ENCODE peak calls at places on chromosomes 12 and 14, in ten cellular contexts. C, H, S, Z, O, V, Y, P, N and W are unnamed samples.
A peak's percentile ranks its signal among the peaks of the same experiment; 100 is the strongest.

GRCh38 chr12:52156757-52157565 is 34.9 kb downstream of the KRT80 start:
- DNase-seq in C (peak; percentile 86), H (peak; percentile 84), P (peak; percentile 86), V (peak; percentile 87), Z (peak; percentile 42), N (peak; percentile 95), O (peak; percentile 89), Y (no peak), S (peak; percentile 86), W (peak; percentile 75)

GRCh38 chr12:123038966-123039365 is 58.5 kb downstream of the ARL6IP4 start:
- DNase-seq in H (no peak), Y (no peak), Z (no peak), O (peak; percentile 41), S (no peak), N (no peak), C (no peak), V (no peak), P (no peak), W (no peak)

GRCh38 chr14:92348154-92348553 is 25.2 kb downstream of the SLC24A4 start:
- DNase-seq in H (no peak), O (no peak), Z (no peak), V (no peak), P (no peak), Y (no peak), S (no peak), C (no peak), N (no peak), W (no peak)

GRCh38 chr14:63438065-63438757 is 105.0 kb downstream of the PPP2R5E start:
- DNase-seq in P (peak; percentile 59), N (peak; percentile 96), S (peak; percentile 14), Y (no peak), Z (peak; percentile 92), H (peak; percentile 85), O (no peak), V (no peak), C (peak; percentile 74), W (peak; percentile 82)

GRCh38 chr12:122043476-122043875 is 21.8 kb downstream of the BCL7A start:
- DNase-seq in P (no peak), Z (no peak), H (no peak), O (no peak), Y (no peak), S (no peak), C (no peak), N (no peak), V (no peak), W (no peak)

GRCh38 chr14:76086636-76087035 is 65.1 kb upstream of the GPATCH2L start:
- DNase-seq in C (no peak), O (no peak), Z (no peak), S (no peak), P (no peak), N (no peak), Y (no peak), V (no peak), H (no peak), W (no peak)

GRCh38 chr14:54338696-54339317 is 58.0 kb upstream of the CDKN3 start:
- DNase-seq in C (no peak), O (no peak), H (no peak), Z (peak; percentile 57), P (no peak), Y (no peak), N (no peak), S (no peak), V (no peak), W (no peak)

GRCh38 chr12:55729592-55730446 is 1.0 kb upstream of the CD63 start:
- DNase-seq in Y (no peak), O (peak; percentile 94), V (peak; percentile 88), P (peak; percentile 97), H (peak; percentile 97), S (peak; percentile 77), N (peak; percentile 98), C (peak; percentile 80), Z (peak; percentile 94), W (peak; percentile 97)

GRCh38 chr12:104358353-104359003 is 54.9 kb downstream of the EID3 start:
- DNase-seq in Z (peak; percentile 61), C (peak; percentile 70), Y (no peak), N (peak; percentile 91), P (peak; percentile 74), O (peak; percentile 84), H (peak; percentile 78), S (peak; percentile 67), V (peak; percentile 59), W (peak; percentile 69)

GRCh38 chr14:101825797-101826196 is 64.3 kb downstream of the PPP2R5C start:
- DNase-seq in Z (no peak), P (no peak), O (no peak), S (no peak), H (no peak), N (no peak), V (no peak), C (no peak), Y (no peak), W (no peak)

GRCh38 chr14:93733231-93733630 is 55.1 kb downstream of the PRIMA1 start:
- DNase-seq in O (peak; percentile 59), C (no peak), H (no peak), V (no peak), Z (no peak), S (no peak), Y (no peak), P (no peak), N (no peak), W (no peak)

GRCh38 chr12:18430425-18431048 is 169.2 kb downstream of the PIK3C2G start:
- DNase-seq in N (no peak), Z (peak; percentile 71), S (peak; percentile 34), C (peak; percentile 53), Y (no peak), P (peak; percentile 66), V (no peak), O (no peak), H (no peak), W (peak; percentile 65)

GRCh38 chr12:99059824-99060526 is 414.9 kb downstream of the APAF1 start:
- DNase-seq in Y (no peak), P (no peak), N (no peak), S (no peak), C (no peak), V (no peak), O (no peak), H (no peak), Z (no peak), W (peak; percentile 5)

GRCh38 chr14:95273041-95273978 is 46.4 kb downstream of the CLMN start:
- DNase-seq in H (no peak), N (no peak), C (no peak), P (no peak), Z (no peak), V (peak; percentile 83), S (no peak), Y (no peak), O (no peak), W (peak; percentile 35)

GRCh38 chr12:27779416-27779815 is 617 bp upstream of the KLHL42 start:
- DNase-seq in Z (no peak), S (no peak), N (no peak), Y (no peak), C (peak; percentile 29), P (peak; percentile 77), V (no peak), O (peak; percentile 77), H (peak; percentile 70), W (peak; percentile 18)

GRCh38 chr12:65510584-65511050 is 232.1 kb downstream of the MSRB3 start:
- DNase-seq in S (no peak), P (peak; percentile 21), O (no peak), C (peak; percentile 67), Z (no peak), N (no peak), H (no peak), Y (no peak), V (no peak), W (peak; percentile 30)
- H3K36me3 ChIP-seq in S (no peaks in the 10 kb centered on the region), P (no peaks in the 10 kb centered on the region), O (no peaks in the 10 kb centered on the region), C (no peaks in the 10 kb centered on the region), Z (no peaks in the 10 kb centered on the region), N (no peaks in the 10 kb centered on the region), H (no peaks in the 10 kb centered on the region), Y (no peaks in the 10 kb centered on the region), V (no peaks in the 10 kb centered on the region), W (no peaks in the 10 kb centered on the region)

GRCh38 chr12:50069069-50069468 is 11.7 kb downstream of the ASIC1 start:
- DNase-seq in V (no peak), P (no peak), Y (no peak), C (no peak), S (no peak), Z (no peak), N (no peak), O (peak; percentile 0), H (no peak), W (no peak)
- TF ChIP-seq POLR2A in V (no peak), P (no peak), Y (no peak), C (no peak), S (no peak), Z (no peak), N (no peak), O (no peak), H (no peak), W (no peak)

DNA sequence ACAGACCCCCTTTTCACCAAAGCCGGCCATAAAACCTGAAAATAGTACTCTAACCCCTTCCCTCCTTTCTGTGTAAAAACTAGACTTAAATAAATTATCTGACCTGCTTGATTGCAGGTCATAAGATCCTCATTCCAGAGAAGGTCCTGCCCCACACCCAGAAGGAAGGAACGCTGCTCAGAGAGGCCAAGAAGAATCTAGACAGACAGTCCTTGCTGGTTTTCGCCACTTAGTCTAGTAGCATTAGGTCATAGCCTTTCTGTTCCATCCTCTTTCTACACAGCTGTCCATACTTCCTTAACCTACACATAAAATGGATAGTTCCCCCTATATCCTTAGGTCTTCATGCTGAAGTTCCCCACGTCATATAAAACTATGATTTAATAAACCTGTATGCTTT is 83.7 kb upstream of the IGF1 start:
- DNase-seq in O (no peak), N (no peak), C (no peak), Z (no peak), Y (no peak), H (no peak), S (no peak), V (no peak), P (no peak), W (no peak)
- H3K27ac ChIP-seq in O (no peak overlapping the region), N (no peak overlapping the region), C (no peak overlapping the region), Z (no peak overlapping the region), Y (no peak overlapping the region), H (no peak overlapping the region), S (no peak overlapping the region), V (no peak overlapping the region), P (no peak overlapping the region), W (no peak overlapping the region)

GRCh38 chr12:47785036-47785886 is 12.2 kb downstream of the SLC48A1 start:
- DNase-seq in O (peak; percentile 67), P (no peak), H (peak; percentile 69), Z (no peak), Y (no peak), V (no peak), S (peak; percentile 75), C (no peak), N (no peak), W (peak; percentile 89)

GRCh38 chr12:47785887-47786661 is 13.0 kb downstream of the SLC48A1 start:
- DNase-seq in N (no peak), S (no peak), H (no peak), Z (no peak), V (no peak), P (no peak), O (no peak), C (no peak), Y (no peak), W (no peak)

GRCh38 chr12:47787596-47788319 is 14.7 kb downstream of the SLC48A1 start:
- DNase-seq in S (no peak), C (no peak), O (no peak), N (no peak), P (no peak), H (no peak), Y (no peak), Z (no peak), V (no peak), W (no peak)

GRCh38 chr12:47783821-47784819 is 11.1 kb downstream of the SLC48A1 start:
- DNase-seq in H (peak; percentile 66), N (no peak), O (peak; percentile 67), C (no peak), Z (no peak), S (no peak), Y (no peak), V (no peak), P (no peak), W (no peak)

GRCh38 chr12:47786662-47786974 is 13.6 kb downstream of the SLC48A1 start:
- DNase-seq in Y (no peak), C (no peak), O (peak; percentile 60), V (no peak), P (no peak), H (no peak), S (no peak), N (no peak), Z (no peak), W (no peak)
- H3K36me3 ChIP-seq in Y (peaks cover 96% of the 10 kb centered on the region), C (no peaks in the 10 kb centered on the region), O (peaks cover 89% of the 10 kb centered on the region), V (no peaks in the 10 kb centered on the region), P (no peaks in the 10 kb centered on the region), H (peaks cover 68% of the 10 kb centered on the region), S (peaks cover 100% of the 10 kb centered on the region), N (peaks cover 100% of the 10 kb centered on the region), Z (peaks cover 84% of the 10 kb centered on the region), W (peaks cover 95% of the 10 kb centered on the region)